ENCODE peak calls at places on chromosome X, in eight cellular contexts. T is myocyte, Q is ELR, Z is HS-5, M is stomach, L is globus pallidus, V is body of pancreas, E is left ventricle myocardium superior. Y is an unnamed sample.

GRCh38 chrX:32041181-32041580 is 969.3 kb upstream of the FTHL17 start:
- DNase-seq in T (no peak), Q (no peak), Z (no peak), M (no peak), L (no peak), V (no peak), E (no peak), Y (no peak)

GRCh38 chrX:17592117-17592516 is 145.2 kb upstream of the SCML1 start:
- DNase-seq in T (peak), Q (peak), Z (no peak), M (no peak), L (no peak), V (no peak), E (no peak), Y (no peak)

GRCh38 chrX:68723491-68724155 is 76.2 kb downstream of the STARD8 start:
- DNase-seq in T (no peak), Q (no peak), Z (no peak), M (peak), L (no peak), V (no peak), E (no peak), Y (no peak)

GRCh38 chrX:458631-459061 is 71.9 kb upstream of the PPP2R3B start:
- DNase-seq in T (no peak), Q (no peak), Z (no peak), M (no peak), L (no peak), V (no peak), E (no peak), Y (no peak)

GRCh38 chrX:113001836-113002235 is 161.2 kb upstream of the AMOT start:
- DNase-seq in T (no peak), Q (no peak), Z (no peak), M (no peak), L (no peak), V (no peak), E (no peak), Y (no peak)

GRCh38 chrX:31708116-31708515 is 636.3 kb upstream of the FTHL17 start:
- DNase-seq in T (no peak), Q (no peak), Z (no peak), M (no peak), L (no peak), V (no peak), E (no peak), Y (no peak)

GRCh38 chrX:41022579-41022978 is 62.7 kb upstream of the USP9X start:
- DNase-seq in T (no peak), Q (peak), Z (no peak), M (no peak), L (no peak), V (no peak), E (no peak), Y (no peak)

GRCh38 chrX:108131471-108131870 is 39.9 kb downstream of the ATG4A start:
- DNase-seq in T (no peak), Q (peak), Z (peak), M (no peak), L (no peak), V (no peak), E (no peak), Y (no peak)

GRCh38 chrX:16920116-16920515 is 26.3 kb upstream of the REPS2 start:
- DNase-seq in T (no peak), Q (no peak), Z (no peak), M (no peak), L (no peak), V (no peak), E (no peak), Y (no peak)

GRCh38 chrX:52988985-52989917 is 30.9 kb upstream of the FAM156A start:
- DNase-seq in T (no peak), Q (peak), Z (no peak), M (no peak), L (no peak), V (no peak), E (no peak), Y (no peak)

GRCh38 chrX:78333521-78333920 is 6.1 kb upstream of the CYSLTR1 start:
- DNase-seq in T (no peak), Q (no peak), Z (no peak), M (no peak), L (no peak), V (no peak), E (no peak), Y (no peak)

GRCh38 chrX:26558719-26559386 is 342.9 kb downstream of the MAGEB5 start:
- DNase-seq in T (no peak), Q (no peak), Z (no peak), M (no peak), L (no peak), V (no peak), E (no peak), Y (no peak)

GRCh38 chrX:74535211-74535621 is 79.2 kb downstream of the RLIM start:
- DNase-seq in T (peak), Q (peak), Z (no peak), M (no peak), L (peak), V (peak), E (no peak), Y (no peak)

GRCh38 chrX:100413231-100413630 is 3.2 kb upstream of the PCDH19 start:
- DNase-seq in T (peak), Q (peak), Z (peak), M (peak), L (peak), V (peak), E (peak), Y (no peak)

GRCh38 chrX:45596190-45596808 is 395.6 kb upstream of the DIPK2B start:
- DNase-seq in T (no peak), Q (peak), Z (no peak), M (no peak), L (no peak), V (no peak), E (no peak), Y (no peak)

GRCh38 chrX:110180928-110181310 is 137.0 kb downstream of the AMMECR1 start:
- DNase-seq in T (peak), Q (peak), Z (peak), M (no peak), L (no peak), V (no peak), E (no peak), Y (no peak)

GRCh38 chrX:7111518-7111917 is 36.0 kb upstream of the STS start:
- DNase-seq in T (no peak), Q (no peak), Z (no peak), M (no peak), L (no peak), V (no peak), E (no peak), Y (no peak)

GRCh38 chrX:12970691-12971202 is 4.2 kb upstream of the TMSB4X start:
- DNase-seq in T (no peak), Q (no peak), Z (no peak), M (no peak), L (peak), V (peak), E (no peak), Y (no peak)